ENCODE peak calls at places on chromosomes 5 and 9, in nine cellular contexts. C is GM04504; W is cerebellar cortex; Q is right atrium auricular region; E is stimulated activated CD8-positive, alpha-beta memory T cell treated with anti-CD3 and anti-CD28 coated beads, Interleukin-4, amount 100 ng/mL, for 1 hour; P is HCT116; K is GM19239; Z is cardiac fibroblast; D is KBM-7. A is an unnamed sample.

GRCh38 chr9:89375181-89375760 is 57.0 kb downstream of the SECISBP2 start:
- DNase-seq in C (no peak), W (peak; percentile 42), Q (no peak), E (no peak), P (no peak), K (peak; percentile 57), Z (no peak), D (peak; percentile 83), A (no peak)

GRCh38 chr9:118529210-118529609 is 825.0 kb downstream of the TLR4 start:
- DNase-seq in C (peak; percentile 34), W (no peak), Q (no peak), E (no peak), P (no peak), K (no peak), Z (peak; percentile 1), D (peak; percentile 27), A (no peak)

GRCh38 chr9:2859776-2860379 is 16.0 kb upstream of the PUM3 start:
- DNase-seq in C (no peak), W (peak; percentile 79), Q (peak; percentile 67), E (peak; percentile 14), P (peak; percentile 56), K (peak; percentile 19), Z (peak; percentile 75), D (peak; percentile 63), A (peak; percentile 30)

GRCh38 chr5:58628626-58629025 is 45.8 kb downstream of the RAB3C start:
- DNase-seq in C (no peak), W (no peak), Q (no peak), E (no peak), P (no peak), K (no peak), Z (no peak), D (no peak), A (no peak)

GRCh38 chr9:2817987-2818386 is 25.9 kb downstream of the PUM3 start:
- DNase-seq in C (no peak), W (no peak), Q (no peak), E (no peak), P (no peak), K (no peak), Z (peak; percentile 96), D (no peak), A (no peak)

GRCh38 chr5:176547811-176548210 is 1.3 kb upstream of the CDHR2 start:
- DNase-seq in C (no peak), W (no peak), Q (no peak), E (no peak), P (no peak), K (no peak), Z (no peak), D (no peak), A (no peak)

GRCh38 chr9:8349928-8350327 is 550.4 kb upstream of the DMAC1 start:
- DNase-seq in C (no peak), W (no peak), Q (no peak), E (no peak), P (no peak), K (no peak), Z (no peak), D (no peak), A (no peak)

GRCh38 chr9:131432050-131432449 is 38.2 kb downstream of the PRRC2B start:
- DNase-seq in C (no peak), W (no peak), Q (no peak), E (no peak), P (no peak), K (no peak), Z (no peak), D (no peak), A (no peak)

GRCh38 chr9:124720429-124721108 is 50.5 kb downstream of the NR6A1 start:
- DNase-seq in C (no peak), W (no peak), Q (no peak), E (no peak), P (no peak), K (no peak), Z (no peak), D (no peak), A (no peak)

GRCh38 chr9:86500667-86501435 is 146.6 kb upstream of the TUT7 start:
- DNase-seq in C (peak; percentile 73), W (no peak), Q (no peak), E (no peak), P (no peak), K (no peak), Z (peak; percentile 86), D (no peak), A (no peak)

GRCh38 chr5:142621227-142621626 is 64.7 kb downstream of the FGF1 start:
- DNase-seq in C (no peak), W (no peak), Q (no peak), E (no peak), P (no peak), K (no peak), Z (peak; percentile 57), D (no peak), A (no peak)

GRCh38 chr5:149063901-149064478 is 1.1 kb upstream of the SH3TC2 start:
- DNase-seq in C (no peak), W (no peak), Q (no peak), E (no peak), P (no peak), K (no peak), Z (peak; percentile 17), D (no peak), A (no peak)

GRCh38 chr9:1298027-1298426 is 247.9 kb downstream of the DMRT2 start:
- DNase-seq in C (no peak), W (no peak), Q (no peak), E (no peak), P (no peak), K (no peak), Z (no peak), D (no peak), A (no peak)

GRCh38 chr9:77180056-77180455 is 2.7 kb downstream of the VPS13A start:
- DNase-seq in C (no peak), W (no peak), Q (no peak), E (no peak), P (no peak), K (no peak), Z (no peak), D (no peak), A (no peak)

GRCh38 chr9:127241354-127241753 is 23.2 kb upstream of the GARNL3 start:
- DNase-seq in C (no peak), W (no peak), Q (no peak), E (no peak), P (no peak), K (no peak), Z (no peak), D (no peak), A (no peak)

GRCh38 chr9:100473271-100474081 is 527 bp downstream of the TMEFF1 start:
- DNase-seq in C (no peak), W (no peak), Q (no peak), E (no peak), P (no peak), K (peak; percentile 44), Z (peak; percentile 35), D (peak; percentile 59), A (no peak)

GRCh38 chr5:173454764-173455598 is 126.8 kb upstream of the STC2 start:
- DNase-seq in C (peak; percentile 95), W (no peak), Q (peak; percentile 83), E (no peak), P (peak; percentile 95), K (no peak), Z (peak; percentile 94), D (no peak), A (no peak)